ENCODE peak calls at places on chromosomes 12 and 14, in nine cellular contexts. O is thoracic aorta; N is upper lobe of left lung; S is left cardiac atrium; B is activated CD8-positive, alpha-beta memory T cell treated with anti-CD3 and anti-CD28 coated beads, Interleukin-2, amount 10 ng/mL, durations not matched to agents 7 days and 5 days; E is effector memory CD8-positive, alpha-beta T cell; C is mucosa of descending colon; D is foreskin keratinocyte; Y is SK-N-SH treated with all-trans-retinoic acid at 6 μM for 48 hours. M is an unnamed sample.

GRCh38 chr14:84340938-84341337 is 1189.0 kb upstream of the FLRT2 start:
- ATAC-seq in B (no peak), E (no peak), N (no peak), S (peak), Y (no peak), O (no peak), C (no peak), D (peak), M (no peak)

GRCh38 chr14:100404419-100404818 is 81.3 kb downstream of the SLC25A47 start:
- ATAC-seq in B (no peak), E (no peak), N (no peak), D (no peak), S (no peak), O (no peak), Y (no peak), C (no peak), M (no peak)

GRCh38 chr12:85580562-85581168 is 255.5 kb downstream of the RASSF9 start:
- ATAC-seq in N (no peak), C (no peak), Y (peak), B (no peak), D (no peak), O (no peak), S (peak), E (no peak), M (no peak)

GRCh38 chr12:73226585-73226984 is 954.4 kb downstream of the TRHDE start:
- ATAC-seq in B (no peak), E (no peak), C (no peak), D (no peak), N (no peak), Y (no peak), S (no peak), O (no peak), M (no peak)

GRCh38 chr12:88908345-88908744 is 328.1 kb upstream of the KITLG start:
- ATAC-seq in E (no peak), B (no peak), O (no peak), C (peak), N (no peak), Y (no peak), S (no peak), D (no peak), M (no peak)

GRCh38 chr12:67141405-67142018 is 127.6 kb upstream of the CAND1 start:
- ATAC-seq in N (no peak), D (no peak), B (no peak), Y (no peak), E (no peak), S (no peak), C (no peak), O (no peak), M (no peak)

GRCh38 chr12:94575645-94576393 is 74.5 kb downstream of the TMCC3 start:
- ATAC-seq in E (no peak), B (no peak), O (no peak), Y (no peak), S (no peak), C (no peak), D (no peak), N (no peak), M (no peak)

GRCh38 chr12:124140889-124141550 is 153.9 kb upstream of the RFLNA start:
- ATAC-seq in B (no peak), O (no peak), D (no peak), C (no peak), E (no peak), N (no peak), S (no peak), Y (no peak), M (no peak)

GRCh38 chr12:7295529-7295928 is 8.3 kb upstream of the ACSM4 start:
- ATAC-seq in S (no peak), O (no peak), D (no peak), N (no peak), E (no peak), C (no peak), Y (no peak), B (no peak), M (no peak)

GRCh38 chr14:60116181-60116580 is 24.5 kb downstream of the PCNX4 start:
- ATAC-seq in Y (no peak), E (no peak), B (no peak), C (no peak), O (no peak), S (no peak), N (no peak), D (peak), M (no peak)

GRCh38 chr12:3218150-3218845 is 141.1 kb downstream of the TSPAN9 start:
- ATAC-seq in E (no peak), S (peak), Y (peak), D (peak), N (no peak), C (peak), B (no peak), O (peak), M (no peak)

GRCh38 chr12:1630827-1631591 is 2.0 kb downstream of the WNT5B start:
- ATAC-seq in Y (no peak), N (no peak), S (peak), O (no peak), E (no peak), C (no peak), B (no peak), D (no peak), M (no peak)

GRCh38 chr12:95003921-95004272 is 400 bp upstream of the NDUFA12 start:
- ATAC-seq in Y (no peak), D (no peak), S (peak), O (no peak), C (no peak), E (no peak), N (peak), B (no peak), M (peak)

GRCh38 chr12:119630962-119631550 is 36.9 kb upstream of the PRKAB1 start:
- ATAC-seq in Y (no peak), N (no peak), D (no peak), S (no peak), B (no peak), E (no peak), O (no peak), C (no peak), M (no peak)

GRCh38 chr12:24134092-24134491 is 184.6 kb upstream of the SOX5 start:
- ATAC-seq in B (no peak), D (no peak), O (no peak), S (no peak), Y (no peak), C (no peak), N (no peak), E (no peak), M (no peak)

GRCh38 chr12:33818313-33818712 is 204.0 kb upstream of the ALG10 start:
- ATAC-seq in O (no peak), B (no peak), S (no peak), C (no peak), E (no peak), N (peak), D (no peak), Y (no peak), M (peak)

GRCh38 chr14:90677484-90678045 is 138.7 kb downstream of the TTC7B start:
- ATAC-seq in D (peak), E (no peak), C (peak), N (no peak), Y (peak), B (peak), O (no peak), S (no peak), M (no peak)

GRCh38 chr14:61416587-61416986 is 95.2 kb downstream of the PRKCH start:
- ATAC-seq in S (no peak), B (peak), E (peak), C (peak), N (no peak), D (no peak), Y (no peak), O (no peak), M (no peak)

GRCh38 chr12:6778571-6779550 is 6.5 kb downstream of the LAG3 start:
- ATAC-seq in B (peak), N (peak), Y (peak), D (peak), E (peak), S (peak), O (peak), C (peak), M (peak)

GRCh38 chr12:107474639-107475539 is 210.7 kb upstream of the PWP1 start:
- ATAC-seq in N (no peak), B (no peak), S (no peak), C (no peak), E (peak), D (peak), Y (no peak), O (no peak), M (no peak)

GRCh38 chr12:89383235-89384049 is 31.1 kb upstream of the DUSP6 start:
- ATAC-seq in C (peak), B (no peak), O (no peak), S (peak), D (no peak), E (no peak), N (no peak), Y (peak), M (no peak)

GRCh38 chr12:5160827-5161226 is 117.1 kb downstream of the KCNA5 start:
- ATAC-seq in O (no peak), Y (no peak), S (no peak), N (no peak), B (no peak), D (no peak), C (no peak), E (no peak), M (no peak)

GRCh38 chr14:35353409-35354172 is 51.0 kb downstream of the NFKBIA start:
- ATAC-seq in S (no peak), B (no peak), Y (no peak), E (no peak), O (no peak), D (peak), C (peak), N (no peak), M (no peak)

GRCh38 chr14:100203962-100204834 is 34.7 kb upstream of the YY1 start:
- ATAC-seq in E (no peak), N (peak), C (peak), O (no peak), Y (no peak), D (peak), S (no peak), B (no peak), M (no peak)

GRCh38 chr14:100436745-100437406 is 113.7 kb downstream of the SLC25A47 start:
- ATAC-seq in D (no peak), S (no peak), O (no peak), C (peak), N (no peak), B (no peak), Y (no peak), E (no peak), M (no peak)

GRCh38 chr12:48882972-48883304 is 17.3 kb upstream of the RND1 start:
- ATAC-seq in Y (peak), C (no peak), B (no peak), O (no peak), D (no peak), S (no peak), N (no peak), E (no peak), M (no peak)

GRCh38 chr12:15208140-15208539 is 13.1 kb downstream of the RERG start:
- ATAC-seq in Y (peak), B (no peak), S (peak), N (no peak), C (no peak), E (no peak), D (peak), O (no peak), M (no peak)

GRCh38 chr12:98635657-98636323 is 8.8 kb downstream of the IKBIP start:
- ATAC-seq in C (no peak), E (no peak), D (peak), S (no peak), N (peak), O (no peak), B (no peak), Y (peak), M (no peak)

GRCh38 chr12:15688202-15688736 is 100.9 kb downstream of the EPS8 start:
- ATAC-seq in B (no peak), E (no peak), N (no peak), O (no peak), S (peak), Y (no peak), C (peak), D (no peak), M (no peak)